ENCODE peak calls at places on chromosomes 3 and 15, in four cellular contexts. T is memory B cell; A is activated CD4-positive, alpha-beta T cell treated with anti-CD3 and anti-CD28 coated beads, Interleukin-2, amount 50 U/mL, for 1 hour; H is myocyte. X is an unnamed sample.

GRCh38 chr15:31598620-31599019 is 272.0 kb downstream of the KLF13 start:
- DNase-seq in A (no peak), H (no peak), T (no peak), X (no peak)

GRCh38 chr15:75697523-75698398 is 14.9 kb downstream of the CSPG4 start:
- DNase-seq in T (no peak), A (no peak), H (no peak), X (no peak)

GRCh38 chr15:75672646-75673425 is 25.1 kb downstream of the SNX33 start:
- DNase-seq in A (no peak), H (peak; percentile 65), T (no peak), X (no peak)

GRCh38 chr3:157075693-157076420 is 84.1 kb downstream of the CCNL1 start:
- DNase-seq in H (no peak), A (no peak), T (no peak), X (no peak)

GRCh38 chr3:14674841-14675240 is at the start of gene C3orf20:
- DNase-seq in H (no peak), A (no peak), T (no peak), X (no peak)

GRCh38 chr3:190522621-190523222 is 8.8 kb downstream of the IL1RAP start:
- DNase-seq in A (no peak), H (no peak), T (no peak), X (no peak)

GRCh38 chr15:24772709-24773373 is 97.3 kb downstream of the NPAP1 start:
- DNase-seq in A (peak; percentile 30), H (no peak), T (peak; percentile 21), X (peak; percentile 56)

GRCh38 chr15:78660584-78660983 is 19.6 kb upstream of the CHRNB4 start:
- DNase-seq in T (no peak), H (no peak), A (no peak), X (no peak)